ENCODE peak calls at places on chromosomes 5 and 9, in ten cellular contexts. One of them, this sample, is unnamed.

GRCh38 chr5:59999056-59999455 is 105.5 kb upstream of the PDE4D start:
- DNase-seq in RCC 7860: no peak
- DNase-seq in hypothalamus: no peak
- DNase-seq in HTR-8/SVneo: peak
- DNase-seq in stimulated activated CD4-positive, alpha-beta T cell treated with anti-CD3 and anti-CD28 coated beads, Interleukin-1b, Interleukin-23, amount 100 ng/mL, for 24 hours: no peak
- DNase-seq in GM04504: no peak
- DNase-seq in HEK293T: no peak
- DNase-seq in NCI-H748 treated with DMSO at 0.1 percent for 48 hours: no peak
- DNase-seq in EL: peak
- DNase-seq in DND-41: no peak
- DNase-seq in this sample: no peak

GRCh38 chr9:16442622-16443021 is 427.8 kb downstream of the BNC2 start:
- DNase-seq in DND-41: no peak
- DNase-seq in NCI-H748 treated with DMSO at 0.1 percent for 48 hours: no peak
- DNase-seq in HTR-8/SVneo: peak
- DNase-seq in RCC 7860: peak
- DNase-seq in hypothalamus: no peak
- DNase-seq in stimulated activated CD4-positive, alpha-beta T cell treated with anti-CD3 and anti-CD28 coated beads, Interleukin-1b, Interleukin-23, amount 100 ng/mL, for 24 hours: no peak
- DNase-seq in EL: peak
- DNase-seq in HEK293T: no peak
- DNase-seq in GM04504: no peak
- DNase-seq in this sample: no peak

GRCh38 chr9:124450241-124450924 is at the start of gene ADGRD2:
- DNase-seq in hypothalamus: no peak
- DNase-seq in HEK293T: peak
- DNase-seq in GM04504: no peak
- DNase-seq in EL: peak
- DNase-seq in NCI-H748 treated with DMSO at 0.1 percent for 48 hours: peak
- DNase-seq in HTR-8/SVneo: no peak
- DNase-seq in stimulated activated CD4-positive, alpha-beta T cell treated with anti-CD3 and anti-CD28 coated beads, Interleukin-1b, Interleukin-23, amount 100 ng/mL, for 24 hours: no peak
- DNase-seq in RCC 7860: no peak
- DNase-seq in DND-41: no peak
- DNase-seq in this sample: peak

GRCh38 chr5:96402500-96402899 is 30.5 kb downstream of the PCSK1 start:
- DNase-seq in hypothalamus: no peak
- DNase-seq in EL: no peak
- DNase-seq in stimulated activated CD4-positive, alpha-beta T cell treated with anti-CD3 and anti-CD28 coated beads, Interleukin-1b, Interleukin-23, amount 100 ng/mL, for 24 hours: no peak
- DNase-seq in HTR-8/SVneo: no peak
- DNase-seq in DND-41: no peak
- DNase-seq in HEK293T: no peak
- DNase-seq in RCC 7860: no peak
- DNase-seq in GM04504: no peak
- DNase-seq in NCI-H748 treated with DMSO at 0.1 percent for 48 hours: no peak
- DNase-seq in this sample: no peak

GRCh38 chr9:135038331-135038730 is 49.1 kb upstream of the OLFM1 start:
- DNase-seq in HTR-8/SVneo: no peak
- DNase-seq in EL: no peak
- DNase-seq in HEK293T: no peak
- DNase-seq in RCC 7860: no peak
- DNase-seq in NCI-H748 treated with DMSO at 0.1 percent for 48 hours: no peak
- DNase-seq in DND-41: no peak
- DNase-seq in hypothalamus: no peak
- DNase-seq in stimulated activated CD4-positive, alpha-beta T cell treated with anti-CD3 and anti-CD28 coated beads, Interleukin-1b, Interleukin-23, amount 100 ng/mL, for 24 hours: no peak
- DNase-seq in GM04504: no peak
- DNase-seq in this sample: no peak

GRCh38 chr9:13719981-13720380 is 440.5 kb upstream of the MPDZ start:
- DNase-seq in stimulated activated CD4-positive, alpha-beta T cell treated with anti-CD3 and anti-CD28 coated beads, Interleukin-1b, Interleukin-23, amount 100 ng/mL, for 24 hours: no peak
- DNase-seq in HEK293T: no peak
- DNase-seq in NCI-H748 treated with DMSO at 0.1 percent for 48 hours: no peak
- DNase-seq in EL: peak
- DNase-seq in GM04504: no peak
- DNase-seq in HTR-8/SVneo: no peak
- DNase-seq in RCC 7860: peak
- DNase-seq in DND-41: no peak
- DNase-seq in hypothalamus: no peak
- DNase-seq in this sample: no peak

GRCh38 chr5:92402045-92402444 is 1018.9 kb upstream of the ARRDC3 start:
- DNase-seq in NCI-H748 treated with DMSO at 0.1 percent for 48 hours: no peak
- DNase-seq in RCC 7860: no peak
- DNase-seq in DND-41: no peak
- DNase-seq in hypothalamus: no peak
- DNase-seq in GM04504: no peak
- DNase-seq in stimulated activated CD4-positive, alpha-beta T cell treated with anti-CD3 and anti-CD28 coated beads, Interleukin-1b, Interleukin-23, amount 100 ng/mL, for 24 hours: no peak
- DNase-seq in EL: peak
- DNase-seq in HEK293T: no peak
- DNase-seq in HTR-8/SVneo: no peak
- DNase-seq in this sample: peak

GRCh38 chr5:122835681-122836080 is 9.7 kb upstream of the SNX24 start:
- DNase-seq in stimulated activated CD4-positive, alpha-beta T cell treated with anti-CD3 and anti-CD28 coated beads, Interleukin-1b, Interleukin-23, amount 100 ng/mL, for 24 hours: no peak
- DNase-seq in HTR-8/SVneo: no peak
- DNase-seq in DND-41: no peak
- DNase-seq in HEK293T: no peak
- DNase-seq in RCC 7860: no peak
- DNase-seq in GM04504: no peak
- DNase-seq in EL: no peak
- DNase-seq in NCI-H748 treated with DMSO at 0.1 percent for 48 hours: no peak
- DNase-seq in hypothalamus: no peak
- DNase-seq in this sample: no peak

GRCh38 chr9:126719677-126720435 is 85.0 kb upstream of the ZBTB43 start:
- DNase-seq in DND-41: peak
- DNase-seq in stimulated activated CD4-positive, alpha-beta T cell treated with anti-CD3 and anti-CD28 coated beads, Interleukin-1b, Interleukin-23, amount 100 ng/mL, for 24 hours: no peak
- DNase-seq in EL: peak
- DNase-seq in hypothalamus: peak
- DNase-seq in RCC 7860: peak
- DNase-seq in HEK293T: no peak
- DNase-seq in GM04504: no peak
- DNase-seq in HTR-8/SVneo: peak
- DNase-seq in NCI-H748 treated with DMSO at 0.1 percent for 48 hours: peak
- DNase-seq in this sample: no peak

GRCh38 chr5:132003170-132003744 is 8.2 kb downstream of the ACSL6 start:
- DNase-seq in HEK293T: no peak
- DNase-seq in NCI-H748 treated with DMSO at 0.1 percent for 48 hours: no peak
- DNase-seq in RCC 7860: no peak
- DNase-seq in HTR-8/SVneo: no peak
- DNase-seq in GM04504: no peak
- DNase-seq in DND-41: no peak
- DNase-seq in hypothalamus: peak
- DNase-seq in stimulated activated CD4-positive, alpha-beta T cell treated with anti-CD3 and anti-CD28 coated beads, Interleukin-1b, Interleukin-23, amount 100 ng/mL, for 24 hours: no peak
- DNase-seq in EL: no peak
- DNase-seq in this sample: no peak

GRCh38 chr9:116998305-116998704 is 311.2 kb downstream of the TRIM32 start:
- DNase-seq in hypothalamus: no peak
- DNase-seq in RCC 7860: no peak
- DNase-seq in stimulated activated CD4-positive, alpha-beta T cell treated with anti-CD3 and anti-CD28 coated beads, Interleukin-1b, Interleukin-23, amount 100 ng/mL, for 24 hours: no peak
- DNase-seq in DND-41: peak
- DNase-seq in HTR-8/SVneo: no peak
- DNase-seq in EL: peak
- DNase-seq in NCI-H748 treated with DMSO at 0.1 percent for 48 hours: no peak
- DNase-seq in HEK293T: no peak
- DNase-seq in GM04504: no peak
- DNase-seq in this sample: no peak

GRCh38 chr9:76247426-76247825 is 146.8 kb downstream of the RFK start:
- DNase-seq in NCI-H748 treated with DMSO at 0.1 percent for 48 hours: no peak
- DNase-seq in HEK293T: no peak
- DNase-seq in RCC 7860: no peak
- DNase-seq in HTR-8/SVneo: no peak
- DNase-seq in GM04504: no peak
- DNase-seq in stimulated activated CD4-positive, alpha-beta T cell treated with anti-CD3 and anti-CD28 coated beads, Interleukin-1b, Interleukin-23, amount 100 ng/mL, for 24 hours: no peak
- DNase-seq in hypothalamus: no peak
- DNase-seq in EL: no peak
- DNase-seq in DND-41: no peak
- DNase-seq in this sample: no peak

GRCh38 chr9:25048098-25048497 is 502.4 kb upstream of the IZUMO3 start:
- DNase-seq in NCI-H748 treated with DMSO at 0.1 percent for 48 hours: no peak
- DNase-seq in RCC 7860: no peak
- DNase-seq in hypothalamus: no peak
- DNase-seq in EL: no peak
- DNase-seq in stimulated activated CD4-positive, alpha-beta T cell treated with anti-CD3 and anti-CD28 coated beads, Interleukin-1b, Interleukin-23, amount 100 ng/mL, for 24 hours: no peak
- DNase-seq in GM04504: no peak
- DNase-seq in HTR-8/SVneo: no peak
- DNase-seq in DND-41: no peak
- DNase-seq in HEK293T: no peak
- DNase-seq in this sample: no peak

GRCh38 chr5:674630-675011 is 18.5 kb downstream of the TPPP start:
- DNase-seq in HEK293T: no peak
- DNase-seq in DND-41: no peak
- DNase-seq in NCI-H748 treated with DMSO at 0.1 percent for 48 hours: no peak
- DNase-seq in GM04504: no peak
- DNase-seq in EL: no peak
- DNase-seq in RCC 7860: no peak
- DNase-seq in hypothalamus: no peak
- DNase-seq in HTR-8/SVneo: no peak
- DNase-seq in stimulated activated CD4-positive, alpha-beta T cell treated with anti-CD3 and anti-CD28 coated beads, Interleukin-1b, Interleukin-23, amount 100 ng/mL, for 24 hours: no peak
- DNase-seq in this sample: no peak

GRCh38 chr5:139180850-139181785 is 17.1 kb downstream of the SIL1 start:
- DNase-seq in DND-41: no peak
- DNase-seq in RCC 7860: no peak
- DNase-seq in NCI-H748 treated with DMSO at 0.1 percent for 48 hours: no peak
- DNase-seq in HTR-8/SVneo: no peak
- DNase-seq in EL: no peak
- DNase-seq in HEK293T: no peak
- DNase-seq in hypothalamus: no peak
- DNase-seq in GM04504: no peak
- DNase-seq in stimulated activated CD4-positive, alpha-beta T cell treated with anti-CD3 and anti-CD28 coated beads, Interleukin-1b, Interleukin-23, amount 100 ng/mL, for 24 hours: no peak
- DNase-seq in this sample: peak

GRCh38 chr5:161685461-161685860 is at the start of gene GABRA6:
- DNase-seq in GM04504: no peak
- DNase-seq in NCI-H748 treated with DMSO at 0.1 percent for 48 hours: no peak
- DNase-seq in HTR-8/SVneo: no peak
- DNase-seq in RCC 7860: no peak
- DNase-seq in hypothalamus: no peak
- DNase-seq in HEK293T: no peak
- DNase-seq in DND-41: no peak
- DNase-seq in stimulated activated CD4-positive, alpha-beta T cell treated with anti-CD3 and anti-CD28 coated beads, Interleukin-1b, Interleukin-23, amount 100 ng/mL, for 24 hours: no peak
- DNase-seq in EL: no peak
- DNase-seq in this sample: no peak

This sample was measured in GM03348.